ENCODE peak calls at places on chromosomes 13 and 19, in six cellular contexts. B is DND-41; T is neuronal stem cell; N is psoas muscle; I is CD4-positive, CD25-positive, alpha-beta regulatory T cell; V is lower lobe of right lung. Q is an unnamed sample.
A peak's percentile ranks its signal among the peaks of the same experiment; 100 is the strongest.

GRCh38 chr13:35994131-35994966 is 136.8 kb downstream of the DCLK1 start:
- DNase-seq in B (no peak), T (no peak), N (peak; percentile 56), I (no peak), V (no peak), Q (no peak)

GRCh38 chr19:3985643-3986259 is 488 bp upstream of the EEF2 start:
- DNase-seq in B (no peak), T (peak; percentile 15), N (no peak), I (no peak), V (no peak), Q (no peak)

GRCh38 chr19:30778961-30779690 is 406.9 kb downstream of the ZNF536 start:
- DNase-seq in B (no peak), T (no peak), N (no peak), I (no peak), V (no peak), Q (no peak)

GRCh38 chr13:112838038-112838965 is 130.7 kb upstream of the MCF2L start:
- DNase-seq in B (no peak), T (no peak), N (no peak), I (no peak), V (no peak), Q (no peak)

GRCh38 chr19:44757735-44758505 is 9.4 kb downstream of the BCL3 start:
- DNase-seq in B (no peak), T (peak; percentile 71), N (peak; percentile 85), I (no peak), V (peak; percentile 80), Q (no peak)

GRCh38 chr13:109255457-109255856 is 530.9 kb downstream of the IRS2 start:
- DNase-seq in B (no peak), T (no peak), N (no peak), I (no peak), V (no peak), Q (no peak)

GRCh38 chr19:49469828-49470614 is 4.0 kb upstream of the FLT3LG start:
- DNase-seq in B (peak; percentile 37), T (no peak), N (no peak), I (peak; percentile 75), V (no peak), Q (no peak)

GRCh38 chr13:45297456-45298205 is 43.4 kb downstream of the TPT1 start:
- DNase-seq in B (no peak), T (no peak), N (no peak), I (no peak), V (no peak), Q (no peak)

GRCh38 chr13:38226496-38226895 is 123.2 kb upstream of the UFM1 start:
- DNase-seq in B (no peak), T (no peak), N (no peak), I (no peak), V (no peak), Q (no peak)

GRCh38 chr19:27717825-27718224 is 1495.1 kb downstream of the UQCRFS1 start:
- DNase-seq in B (no peak), T (no peak), N (no peak), I (no peak), V (no peak), Q (no peak)

GRCh38 chr19:27719034-27719433 is 1493.9 kb downstream of the UQCRFS1 start:
- DNase-seq in B (no peak), T (no peak), N (no peak), I (no peak), V (no peak), Q (no peak)

GRCh38 chr19:27720155-27720554 is 1492.8 kb downstream of the UQCRFS1 start:
- DNase-seq in B (no peak), T (no peak), N (no peak), I (no peak), V (no peak), Q (no peak)

GRCh38 chr19:27718262-27718661 is 1494.7 kb downstream of the UQCRFS1 start:
- DNase-seq in B (no peak), T (no peak), N (no peak), I (no peak), V (no peak), Q (no peak)

GRCh38 chr19:27722625-27723024 is 1490.3 kb downstream of the UQCRFS1 start:
- DNase-seq in B (no peak), T (no peak), N (no peak), I (no peak), V (no peak), Q (no peak)
- H3K9me3 ChIP-seq in B (peaks cover 9% of the 10 kb centered on the region), T (no peaks in the 10 kb centered on the region), N (peaks cover 15% of the 10 kb centered on the region), I (peaks cover 89% of the 10 kb centered on the region), V (peaks cover 63% of the 10 kb centered on the region), Q (no peaks in the 10 kb centered on the region)

GRCh38 chr19:47186337-47187022 is 44.5 kb downstream of the BBC3 start:
- DNase-seq in B (peak; percentile 24), T (no peak), N (no peak), I (peak; percentile 53), V (no peak), Q (no peak)

GRCh38 chr19:47188507-47189033 is 42.4 kb downstream of the BBC3 start:
- DNase-seq in B (no peak), T (no peak), N (no peak), I (no peak), V (no peak), Q (no peak)

GRCh38 chr19:47187023-47187655 is 43.9 kb downstream of the BBC3 start:
- DNase-seq in B (no peak), T (no peak), N (no peak), I (no peak), V (no peak), Q (no peak)

GRCh38 chr19:47187797-47188196 is 43.2 kb downstream of the BBC3 start:
- DNase-seq in B (no peak), T (no peak), N (no peak), I (no peak), V (no peak), Q (no peak)

DNA sequence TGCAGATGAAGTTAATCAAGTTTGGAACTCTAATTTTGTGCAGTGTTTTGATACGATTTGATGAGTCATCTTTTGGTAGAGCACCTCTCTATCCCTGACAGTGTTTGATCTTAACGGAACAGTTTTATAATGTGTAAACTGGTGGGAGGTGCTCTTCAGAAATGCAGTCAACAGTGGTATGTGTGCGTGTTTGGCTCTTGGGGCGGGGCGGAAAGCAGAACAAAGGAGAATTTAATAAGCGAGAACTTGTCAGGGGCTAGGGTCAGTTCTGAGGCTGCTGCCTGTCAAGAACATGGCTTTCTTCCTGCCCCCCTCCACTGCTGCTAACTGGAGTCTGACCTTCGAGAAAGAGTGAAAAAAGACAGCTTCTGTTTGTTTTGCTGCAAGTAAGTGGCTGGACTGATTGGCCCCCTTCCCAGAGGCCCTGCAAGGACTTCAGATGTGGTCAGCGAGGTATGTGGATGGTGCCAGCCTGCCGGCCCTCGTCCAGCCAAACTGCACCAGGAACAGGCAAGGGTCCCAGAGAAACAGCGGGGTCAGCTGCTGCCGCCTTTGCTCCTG is 40.8 kb downstream of the BBC3 start:
- DNase-seq in B (no peak), T (no peak), N (peak; percentile 46), I (peak; percentile 28), V (peak; percentile 88), Q (no peak)
- H3K27ac ChIP-seq in B (peak overlapping the region; percentile 19), T (no peak overlapping the region), N (peak overlapping the region; percentile 28), I (peak overlapping the region; percentile 74), V (peak overlapping the region; percentile 76), Q (no peak overlapping the region)

GRCh38 chr19:14514215-14514871 is 3.9 kb downstream of the DNAJB1 start:
- DNase-seq in B (no peak), T (no peak), N (no peak), I (no peak), V (no peak), Q (no peak)

GRCh38 chr19:14516048-14516534 is 2.1 kb downstream of the DNAJB1 start:
- DNase-seq in B (no peak), T (no peak), N (no peak), I (no peak), V (no peak), Q (no peak)

GRCh38 chr19:14517446-14517839 is 754 bp downstream of the DNAJB1 start:
- DNase-seq in B (no peak), T (no peak), N (no peak), I (no peak), V (no peak), Q (no peak)

GRCh38 chr19:14516746-14517438 is 1.3 kb downstream of the DNAJB1 start:
- DNase-seq in B (no peak), T (no peak), N (no peak), I (no peak), V (no peak), Q (no peak)

DNA sequence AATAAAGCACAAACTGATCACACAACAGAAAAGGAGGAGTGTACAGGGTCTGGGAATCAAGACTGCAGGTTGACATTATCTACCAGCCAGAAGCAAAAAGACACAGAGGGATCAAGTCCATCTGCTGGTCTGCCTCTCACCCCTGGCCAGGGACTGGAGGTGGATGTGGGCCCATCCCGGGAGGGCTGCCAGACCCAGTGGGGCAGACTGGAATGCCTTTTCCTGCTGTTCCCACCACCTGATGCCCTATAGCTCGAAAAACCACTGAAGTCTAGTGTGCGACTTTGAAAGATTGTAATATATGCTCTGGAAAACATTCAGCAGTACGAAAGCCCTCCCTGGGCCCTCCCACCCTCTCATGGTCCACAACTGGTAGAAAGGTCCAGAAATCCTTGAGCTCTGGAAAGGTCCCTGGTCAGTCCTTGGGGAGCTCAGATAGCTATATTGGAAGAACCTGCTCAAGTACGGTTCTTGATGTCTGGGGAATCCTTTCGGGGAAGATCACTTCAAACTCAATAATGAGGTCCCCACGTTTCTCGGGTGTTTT is 2.6 kb downstream of the DNAJB1 start:
- DNase-seq in B (no peak), T (no peak), N (no peak), I (no peak), V (no peak), Q (no peak)
- H3K4me3 ChIP-seq in B (peak overlapping the region; percentile 85), T (no peak overlapping the region), N (peak overlapping the region; percentile 82), I (peak overlapping the region; percentile 99), V (peak overlapping the region; percentile 97), Q (no peak overlapping the region)

DNA sequence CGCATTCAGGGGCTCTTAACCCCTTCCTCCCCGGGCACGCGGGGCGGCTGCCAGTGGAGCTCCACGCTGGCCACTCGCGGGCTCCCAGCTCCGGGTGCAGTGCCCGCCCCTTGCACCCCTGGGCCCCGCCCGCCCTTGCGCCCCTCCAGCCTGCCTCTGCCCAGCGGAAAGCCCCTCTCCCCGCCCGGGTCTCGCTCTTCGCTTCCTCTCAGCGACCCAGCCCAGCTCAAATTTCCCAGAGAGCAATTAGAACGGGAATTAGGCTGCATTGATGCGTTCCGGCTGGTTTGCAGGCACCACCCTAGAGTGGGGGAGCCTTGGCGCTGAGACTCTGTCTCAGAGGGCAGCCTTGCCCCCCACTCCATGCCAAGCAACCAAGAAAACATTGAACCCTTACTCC is 1.8 kb upstream of the GSX1 start:
- DNase-seq in B (peak; percentile 25), T (no peak), N (no peak), I (no peak), V (no peak), Q (no peak)
- H3K9me3 ChIP-seq in B (no peaks in the 10 kb centered on the region), T (no peaks in the 10 kb centered on the region), N (no peaks in the 10 kb centered on the region), I (no peaks in the 10 kb centered on the region), V (no peaks in the 10 kb centered on the region), Q (no peaks in the 10 kb centered on the region)

Q was measured in iPS DF 6.9.